ENCODE peak calls at places on chromosomes 6 and 20, in eight cellular contexts. K, B, R, T, Q, A, D and E are unnamed samples.

GRCh38 chr20:63695419-63696310 is 787 bp upstream of the TNFRSF6B start:
- DNase-seq in D (no peak), K (no peak), B (no peak), R (no peak), A (no peak), T (no peak), Q (no peak), E (no peak)

GRCh38 chr6:150599199-150600002 is at the start of gene PLEKHG1:
- DNase-seq in T (peak), R (peak), D (peak), B (peak), K (peak), A (peak), Q (peak), E (peak)

GRCh38 chr6:93575495-93575894 is 156.1 kb upstream of the EPHA7 start:
- DNase-seq in R (no peak), Q (no peak), D (no peak), B (no peak), T (no peak), A (peak), K (no peak), E (peak)

GRCh38 chr6:39189915-39190544 is 39.2 kb downstream of the KCNK5 start:
- DNase-seq in B (peak), Q (peak), A (no peak), R (peak), T (no peak), D (peak), K (peak), E (peak)

GRCh38 chr20:63642518-63643247 is 10.5 kb downstream of the STMN3 start:
- DNase-seq in R (peak), D (no peak), K (no peak), A (peak), Q (no peak), T (no peak), B (peak), E (peak)

GRCh38 chr6:54282186-54282585 is 26.1 kb upstream of the TINAG start:
- DNase-seq in A (no peak), T (no peak), B (no peak), D (no peak), K (no peak), Q (no peak), R (no peak), E (no peak)

GRCh38 chr6:3304500-3305215 is 45.9 kb downstream of the PSMG4 start:
- DNase-seq in R (no peak), B (peak), Q (no peak), T (no peak), D (peak), K (no peak), A (no peak), E (no peak)

GRCh38 chr6:166463363-166464067 is 80.8 kb upstream of the MPC1 start:
- DNase-seq in D (no peak), B (no peak), A (no peak), Q (no peak), T (no peak), K (no peak), R (no peak), E (no peak)

GRCh38 chr20:3998998-3999397 is 16.4 kb downstream of the RNF24 start:
- DNase-seq in D (no peak), R (no peak), K (no peak), T (no peak), A (no peak), B (no peak), Q (no peak), E (no peak)

GRCh38 chr6:37622639-37623038 is 75.0 kb downstream of the MDGA1 start:
- DNase-seq in D (no peak), K (peak), R (no peak), Q (no peak), T (no peak), B (no peak), A (no peak), E (peak)

GRCh38 chr6:116392158-116393032 is 21.6 kb downstream of the DSE start:
- DNase-seq in B (no peak), T (no peak), D (no peak), A (no peak), Q (no peak), K (no peak), R (no peak), E (no peak)

GRCh38 chr6:37791156-37791919 is 28.2 kb upstream of the ZFAND3 start:
- DNase-seq in R (peak), K (peak), A (peak), B (peak), Q (peak), D (peak), T (peak), E (peak)

GRCh38 chr6:44811456-44811855 is 423.9 kb downstream of the CDC5L start:
- DNase-seq in B (no peak), K (no peak), Q (no peak), D (no peak), A (no peak), T (no peak), R (no peak), E (no peak)

GRCh38 chr6:77015350-77015749 is 447.9 kb downstream of the HTR1B start:
- DNase-seq in B (no peak), D (no peak), A (no peak), T (no peak), R (no peak), K (no peak), Q (no peak), E (no peak)